ENCODE peak calls at places on chromosomes 2 and 18, in eight cellular contexts. H, J, Q, T, W, L, Z and N are unnamed samples.

GRCh38 chr18:55013685-55014084 is 54.4 kb upstream of the CCDC68 start:
- DNase-seq in H (no peak), J (no peak), Q (no peak), T (no peak), W (no peak), L (no peak), Z (no peak), N (no peak)

GRCh38 chr2:73971722-73972121 is 13.0 kb upstream of the TET3 start:
- DNase-seq in H (no peak), J (no peak), Q (no peak), T (no peak), W (no peak), L (no peak), Z (no peak), N (no peak)

GRCh38 chr2:171478345-171478744 is 43.9 kb upstream of the CYBRD1 start:
- DNase-seq in H (no peak), J (no peak), Q (no peak), T (no peak), W (no peak), L (no peak), Z (no peak), N (no peak)

GRCh38 chr18:22271030-22271429 is 101.6 kb downstream of the GATA6 start:
- DNase-seq in H (no peak), J (no peak), Q (no peak), T (no peak), W (no peak), L (no peak), Z (no peak), N (no peak)

GRCh38 chr2:177783835-177784448 is 288.6 kb downstream of the PDE11A start:
- DNase-seq in H (no peak), J (peak), Q (no peak), T (no peak), W (peak), L (no peak), Z (peak), N (no peak)

GRCh38 chr2:65351234-65351947 is 81.0 kb downstream of the SPRED2 start:
- DNase-seq in H (peak), J (no peak), Q (peak), T (no peak), W (no peak), L (no peak), Z (no peak), N (no peak)

GRCh38 chr2:118351796-118352195 is 263.5 kb downstream of the INSIG2 start:
- DNase-seq in H (no peak), J (no peak), Q (no peak), T (no peak), W (no peak), L (no peak), Z (no peak), N (no peak)

GRCh38 chr18:21117385-21118135 is 5.9 kb upstream of the ROCK1 start:
- DNase-seq in H (no peak), J (peak), Q (no peak), T (no peak), W (peak), L (peak), Z (no peak), N (no peak)

GRCh38 chr2:50658883-50659282 is 373.0 kb downstream of the NRXN1 start:
- DNase-seq in H (no peak), J (no peak), Q (no peak), T (no peak), W (no peak), L (no peak), Z (no peak), N (no peak)

GRCh38 chr2:73894475-73894850 is 1.7 kb downstream of the ACTG2 start:
- DNase-seq in H (no peak), J (no peak), Q (no peak), T (no peak), W (no peak), L (no peak), Z (no peak), N (no peak)

GRCh38 chr2:232545511-232546375 is 4.6 kb downstream of the TIGD1 start:
- DNase-seq in H (no peak), J (no peak), Q (no peak), T (no peak), W (no peak), L (no peak), Z (no peak), N (no peak)

GRCh38 chr2:82013641-82014040 is 1709.1 kb upstream of the LRRTM1 start:
- DNase-seq in H (no peak), J (no peak), Q (no peak), T (no peak), W (no peak), L (no peak), Z (no peak), N (peak)

GRCh38 chr2:128354731-128355470 is 36.2 kb upstream of the HS6ST1 start:
- DNase-seq in H (no peak), J (no peak), Q (no peak), T (no peak), W (no peak), L (no peak), Z (no peak), N (no peak)

GRCh38 chr18:13614701-13615288 is 111.6 kb downstream of the FAM210A start:
- DNase-seq in H (no peak), J (peak), Q (no peak), T (no peak), W (no peak), L (peak), Z (no peak), N (no peak)

GRCh38 chr2:97996679-97997078 is 931 bp upstream of the TMEM131 start:
- DNase-seq in H (no peak), J (no peak), Q (no peak), T (no peak), W (no peak), L (no peak), Z (no peak), N (no peak)

GRCh38 chr2:144711546-144712276 is 191.8 kb upstream of the ZEB2 start:
- DNase-seq in H (no peak), J (no peak), Q (no peak), T (no peak), W (no peak), L (no peak), Z (no peak), N (no peak)

GRCh38 chr2:55961318-55961911 is 37.8 kb upstream of the EFEMP1 start:
- DNase-seq in H (peak), J (no peak), Q (peak), T (peak), W (peak), L (peak), Z (peak), N (peak)

GRCh38 chr2:97706708-97707345 is 6.5 kb upstream of the ZAP70 start:
- DNase-seq in H (no peak), J (no peak), Q (no peak), T (no peak), W (no peak), L (no peak), Z (no peak), N (no peak)

GRCh38 chr18:29311580-29311979 is 1134.7 kb upstream of the CDH2 start:
- DNase-seq in H (no peak), J (no peak), Q (no peak), T (no peak), W (no peak), L (no peak), Z (no peak), N (no peak)